ENCODE peak calls at places on chromosomes 16 and 17, in four cellular contexts. One of them, this sample, is unnamed. For H3K36me3, the result is how much of the 10 kb centered on the place peaks cover.

GRCh38 chr16:88879788-88880055 is 13.3 kb upstream of the PABPN1L start:
- DNase-seq in breast epithelium: no peak
- DNase-seq in PC-9: no peak
- DNase-seq in endodermal cell: no peak
- DNase-seq in this sample: no peak

GRCh38 chr17:1714980-1715802 is 5.0 kb upstream of the TLCD2 start:
- DNase-seq in endodermal cell: peak
- DNase-seq in breast epithelium: peak
- DNase-seq in PC-9: peak
- DNase-seq in this sample: peak

GRCh38 chr17:49913226-49914095 is 55.5 kb upstream of the DLX4 start:
- DNase-seq in PC-9: no peak
- DNase-seq in endodermal cell: peak
- DNase-seq in breast epithelium: no peak
- DNase-seq in this sample: no peak

GRCh38 chr17:21077286-21077685 is 34.5 kb upstream of the USP22 start:
- DNase-seq in breast epithelium: no peak
- DNase-seq in endodermal cell: no peak
- DNase-seq in PC-9: no peak
- DNase-seq in this sample: no peak

GRCh38 chr16:75229172-75230031 is 10.6 kb downstream of the CTRB1 start:
- DNase-seq in PC-9: peak
- DNase-seq in breast epithelium: no peak
- DNase-seq in endodermal cell: no peak
- DNase-seq in this sample: peak

GRCh38 chr16:10676284-10676683 is 18.4 kb downstream of the TEKT5 start:
- DNase-seq in breast epithelium: no peak
- DNase-seq in endodermal cell: peak
- DNase-seq in PC-9: no peak
- DNase-seq in this sample: no peak

GRCh38 chr17:36979585-36979941 is 30.8 kb downstream of the AATF start:
- DNase-seq in endodermal cell: no peak
- DNase-seq in breast epithelium: no peak
- DNase-seq in PC-9: no peak
- DNase-seq in this sample: no peak

GRCh38 chr16:48495303-48495702 is 110.1 kb upstream of the SIAH1 start:
- DNase-seq in breast epithelium: no peak
- DNase-seq in PC-9: no peak
- DNase-seq in endodermal cell: no peak
- DNase-seq in this sample: no peak

GRCh38 chr17:57372156-57372555 is 115.8 kb downstream of the MSI2 start:
- DNase-seq in PC-9: peak
- DNase-seq in endodermal cell: no peak
- DNase-seq in breast epithelium: no peak
- DNase-seq in this sample: no peak

GRCh38 chr17:17347234-17347955 is 44.2 kb downstream of the NT5M start:
- DNase-seq in endodermal cell: peak
- DNase-seq in breast epithelium: peak
- DNase-seq in PC-9: no peak
- DNase-seq in this sample: peak

GRCh38 chr17:18951941-18952842 is at the start of gene SLC5A10:
- DNase-seq in endodermal cell: peak
- DNase-seq in breast epithelium: no peak
- DNase-seq in PC-9: no peak
- DNase-seq in this sample: no peak

GRCh38 chr16:79172306-79172705 is 428.2 kb downstream of the MAF start:
- DNase-seq in breast epithelium: no peak
- DNase-seq in PC-9: no peak
- DNase-seq in endodermal cell: no peak
- DNase-seq in this sample: no peak

GRCh38 chr16:75733305-75734141 is 7.2 kb upstream of the CPHXL start:
- DNase-seq in PC-9: peak
- DNase-seq in breast epithelium: no peak
- DNase-seq in endodermal cell: no peak
- DNase-seq in this sample: no peak

GRCh38 chr17:7260601-7261376 is 1.5 kb downstream of the CLDN7 start:
- DNase-seq in breast epithelium: peak
- DNase-seq in PC-9: peak
- DNase-seq in endodermal cell: peak
- DNase-seq in this sample: no peak

GRCh38 chr16:63890072-63890471 is 1231.8 kb downstream of the CDH11 start:
- DNase-seq in endodermal cell: no peak
- DNase-seq in breast epithelium: no peak
- DNase-seq in PC-9: no peak
- DNase-seq in this sample: no peak

GRCh38 chr17:55743103-55743679 is 7.7 kb upstream of the PCTP start:
- DNase-seq in breast epithelium: peak
- DNase-seq in endodermal cell: no peak
- DNase-seq in PC-9: peak
- DNase-seq in this sample: no peak

GRCh38 chr17:45409659-45410076 is 23.0 kb downstream of the ARHGAP27 start:
- DNase-seq in endodermal cell: peak
- DNase-seq in breast epithelium: no peak
- DNase-seq in PC-9: no peak
- DNase-seq in this sample: no peak

GRCh38 chr17:77432034-77432554 is 291.3 kb downstream of the SEC14L1 start:
- DNase-seq in PC-9: no peak
- DNase-seq in endodermal cell: no peak
- DNase-seq in breast epithelium: no peak
- DNase-seq in this sample: no peak

GRCh38 chr16:85441189-85441889 is 171.8 kb upstream of the GSE1 start:
- DNase-seq in breast epithelium: no peak
- DNase-seq in PC-9: no peak
- DNase-seq in endodermal cell: no peak
- DNase-seq in this sample: no peak

GRCh38 chr17:29612094-29612403 is 10.7 kb downstream of the CORO6 start:
- DNase-seq in breast epithelium: no peak
- DNase-seq in endodermal cell: no peak
- DNase-seq in PC-9: no peak
- DNase-seq in this sample: no peak

GRCh38 chr17:29611351-29612093 is 11.2 kb downstream of the CORO6 start:
- DNase-seq in breast epithelium: no peak
- DNase-seq in endodermal cell: no peak
- DNase-seq in PC-9: no peak
- DNase-seq in this sample: no peak

GRCh38 chr17:29613856-29614255 is 8.9 kb downstream of the CORO6 start:
- DNase-seq in endodermal cell: no peak
- DNase-seq in PC-9: no peak
- DNase-seq in breast epithelium: no peak
- DNase-seq in this sample: peak

GRCh38 chr17:29613371-29613837 is 9.3 kb downstream of the CORO6 start:
- DNase-seq in PC-9: no peak
- DNase-seq in endodermal cell: peak
- DNase-seq in breast epithelium: peak
- DNase-seq in this sample: peak

GRCh38 chr17:29612404-29613370 is 10.0 kb downstream of the CORO6 start:
- DNase-seq in breast epithelium: no peak
- DNase-seq in endodermal cell: no peak
- DNase-seq in PC-9: no peak
- DNase-seq in this sample: no peak
- H3K4me3 ChIP-seq in breast epithelium: peak
- H3K4me3 ChIP-seq in endodermal cell: no peak
- H3K4me3 ChIP-seq in PC-9: no peak
- H3K4me3 ChIP-seq in this sample: peak

GRCh38 chr16:88613-89012 is 10.6 kb downstream of the MPG start:
- DNase-seq in PC-9: no peak
- DNase-seq in endodermal cell: no peak
- DNase-seq in breast epithelium: no peak
- DNase-seq in this sample: no peak

GRCh38 chr16:85865-86264 is 7.8 kb downstream of the MPG start:
- DNase-seq in PC-9: no peak
- DNase-seq in endodermal cell: no peak
- DNase-seq in breast epithelium: no peak
- DNase-seq in this sample: no peak

GRCh38 chr16:85453-85782 is 7.4 kb downstream of the MPG start:
- DNase-seq in endodermal cell: no peak
- DNase-seq in PC-9: no peak
- DNase-seq in breast epithelium: no peak
- DNase-seq in this sample: no peak

GRCh38 chr16:84718-85452 is 6.9 kb downstream of the MPG start:
- DNase-seq in endodermal cell: no peak
- DNase-seq in breast epithelium: no peak
- DNase-seq in PC-9: no peak
- DNase-seq in this sample: peak

DNA sequence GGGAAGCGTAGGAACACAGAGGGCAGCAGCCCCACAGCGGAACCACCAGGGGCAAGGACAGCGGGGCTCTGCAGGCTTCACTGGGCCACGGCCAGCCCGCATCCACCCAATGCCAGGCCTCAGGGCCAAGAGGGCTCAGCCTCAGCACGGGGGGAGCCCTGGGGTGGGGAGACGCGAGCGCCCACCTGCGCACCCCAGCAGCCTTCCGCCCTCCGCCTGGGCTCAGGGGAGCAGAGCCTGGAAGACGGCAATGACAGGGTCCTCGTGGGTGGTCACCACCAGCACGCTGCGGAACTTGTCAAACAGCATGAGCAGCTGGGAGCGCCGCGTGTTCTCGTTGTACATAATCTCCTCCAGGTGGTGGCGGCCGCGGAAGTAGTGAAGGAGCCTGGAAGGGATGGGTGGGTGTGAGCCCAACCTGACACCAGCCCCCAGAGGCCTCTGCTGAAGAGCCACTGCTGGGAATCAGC is 8.5 kb downstream of the MPG start:
- DNase-seq in PC-9: no peak
- DNase-seq in breast epithelium: no peak
- DNase-seq in endodermal cell: no peak
- DNase-seq in this sample: no peak
- H3K36me3 ChIP-seq in PC-9: under half
- H3K36me3 ChIP-seq in breast epithelium: under half
- H3K36me3 ChIP-seq in endodermal cell: under half
- H3K36me3 ChIP-seq in this sample: half or more

GRCh38 chr16:4386951-4387565 is 15.4 kb downstream of the VASN start:
- DNase-seq in PC-9: no peak
- DNase-seq in breast epithelium: no peak
- DNase-seq in endodermal cell: peak
- DNase-seq in this sample: no peak

GRCh38 chr16:4385066-4385788 is 13.6 kb downstream of the VASN start:
- DNase-seq in endodermal cell: peak
- DNase-seq in PC-9: no peak
- DNase-seq in breast epithelium: no peak
- DNase-seq in this sample: no peak

GRCh38 chr16:4386452-4386813 is 14.8 kb downstream of the VASN start:
- DNase-seq in endodermal cell: peak
- DNase-seq in breast epithelium: no peak
- DNase-seq in PC-9: no peak
- DNase-seq in this sample: no peak

GRCh38 chr16:4384497-4384896 is 12.8 kb downstream of the VASN start:
- DNase-seq in endodermal cell: no peak
- DNase-seq in breast epithelium: no peak
- DNase-seq in PC-9: no peak
- DNase-seq in this sample: peak

DNA sequence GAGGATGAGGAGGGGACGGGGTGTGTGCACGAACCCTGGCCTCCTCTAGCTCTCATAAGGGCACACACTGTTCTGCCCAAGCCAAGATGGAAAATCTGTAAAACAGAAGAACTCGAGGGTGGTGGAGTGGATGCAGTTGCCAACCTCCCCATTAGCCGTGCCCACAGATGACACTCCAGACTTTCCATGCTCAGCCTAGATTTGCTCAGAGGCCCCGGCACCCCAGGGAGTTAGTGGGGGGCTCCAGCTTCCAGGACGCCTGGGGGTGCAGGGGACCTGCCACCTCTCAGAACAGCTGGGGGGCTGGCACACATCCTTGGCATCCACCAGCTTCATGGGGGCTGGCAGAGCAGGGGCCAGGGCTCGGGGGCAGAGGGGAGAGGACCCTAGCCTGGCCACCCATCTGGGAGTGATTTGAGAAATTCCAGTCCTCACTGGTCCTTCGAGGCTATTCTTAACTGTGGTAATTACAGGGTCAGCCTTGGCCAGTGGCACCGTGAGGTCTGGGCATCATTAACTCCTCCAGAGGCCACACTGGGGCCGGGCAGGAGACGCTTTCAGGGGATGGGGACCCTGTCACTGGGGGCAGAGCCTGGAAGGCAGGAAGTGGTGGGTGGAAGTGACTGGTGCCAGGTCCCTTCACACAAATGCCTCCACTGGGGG is 14.3 kb downstream of the VASN start:
- DNase-seq in breast epithelium: no peak
- DNase-seq in endodermal cell: peak
- DNase-seq in PC-9: no peak
- DNase-seq in this sample: no peak
- H3K4me3 ChIP-seq in breast epithelium: no peak
- H3K4me3 ChIP-seq in endodermal cell: no peak
- H3K4me3 ChIP-seq in PC-9: no peak
- H3K4me3 ChIP-seq in this sample: no peak

GRCh38 chr17:8459109-8459508 is 23.4 kb downstream of the NDEL1 start:
- DNase-seq in breast epithelium: no peak
- DNase-seq in endodermal cell: no peak
- DNase-seq in PC-9: no peak
- DNase-seq in this sample: no peak
- H3K36me3 ChIP-seq in breast epithelium: under half
- H3K36me3 ChIP-seq in endodermal cell: half or more
- H3K36me3 ChIP-seq in PC-9: under half
- H3K36me3 ChIP-seq in this sample: half or more

DNA sequence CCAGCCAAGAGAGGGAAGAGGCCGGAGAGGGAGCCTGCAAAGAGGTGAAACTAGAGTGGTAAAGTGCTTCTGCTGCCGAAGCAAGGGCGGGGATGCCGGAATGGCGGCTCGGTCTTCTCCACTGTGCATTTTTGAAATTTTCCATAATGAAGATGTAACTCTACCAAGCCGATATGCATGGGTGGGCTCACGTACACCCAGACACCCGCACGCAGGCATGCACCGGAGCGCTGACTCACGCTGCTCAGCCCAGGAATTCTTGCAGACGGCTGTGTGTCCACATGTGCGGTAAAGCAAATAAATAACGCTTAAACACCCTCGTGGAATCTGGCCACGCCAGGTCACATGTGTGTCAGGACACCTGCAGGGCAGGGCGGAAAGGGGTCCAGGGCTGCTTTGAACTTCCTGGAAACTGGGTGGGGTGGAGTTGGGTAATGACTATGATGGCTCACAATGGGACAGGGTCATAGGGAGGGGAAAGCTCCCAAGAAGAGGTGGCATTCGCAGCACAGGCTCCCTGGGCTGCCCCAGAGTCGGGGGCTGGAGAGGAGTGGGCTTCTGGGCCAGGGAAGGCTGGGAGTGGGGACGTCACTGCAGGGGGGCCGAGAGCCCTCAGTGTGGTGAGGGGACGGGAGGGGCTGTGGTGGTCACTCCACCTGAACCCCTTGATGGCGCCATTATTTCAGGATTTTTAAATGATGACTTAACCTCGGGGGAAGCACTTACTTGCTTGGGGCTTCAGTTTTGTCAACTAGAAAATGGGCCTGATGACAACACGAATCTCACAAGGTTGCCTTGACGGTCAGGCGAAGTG is 265.5 kb downstream of the PARN start:
- DNase-seq in PC-9: peak
- DNase-seq in endodermal cell: no peak
- DNase-seq in breast epithelium: no peak
- DNase-seq in this sample: no peak
- H3K4me3 ChIP-seq in PC-9: peak
- H3K4me3 ChIP-seq in endodermal cell: no peak
- H3K4me3 ChIP-seq in breast epithelium: no peak
- H3K4me3 ChIP-seq in this sample: no peak

This sample was measured in suprapubic skin.